ENCODE peak calls at places on chromosomes 5 and 9, in four cellular contexts. H, C, A and R are unnamed samples.

GRCh38 chr5:54959673-54960418 is 25.5 kb downstream of the ESM1 start:
- DNase-seq in H (no peak), C (peak; percentile 86), A (no peak), R (peak; percentile 12)

GRCh38 chr9:36623280-36623679 is 50.6 kb downstream of the MELK start:
- DNase-seq in H (no peak), C (no peak), A (no peak), R (no peak)

GRCh38 chr5:179858241-179858585 is 404 bp downstream of the MRNIP start:
- DNase-seq in H (no peak), C (peak; percentile 76), A (no peak), R (no peak)

GRCh38 chr5:144198386-144198785 is 27.7 kb downstream of the KCTD16 start:
- DNase-seq in H (no peak), C (no peak), A (no peak), R (no peak)

GRCh38 chr9:134386951-134387831 is 60.9 kb downstream of the RXRA start:
- DNase-seq in H (no peak), C (no peak), A (no peak), R (no peak)

GRCh38 chr9:122095010-122095767 is 2.1 kb upstream of the TTLL11 start:
- DNase-seq in H (no peak), C (peak; percentile 83), A (no peak), R (peak; percentile 24)

GRCh38 chr5:40046792-40047191 is 622.0 kb upstream of the DAB2 start:
- DNase-seq in H (no peak), C (no peak), A (no peak), R (no peak)

GRCh38 chr9:27414215-27414731 is 109.8 kb upstream of the IFNK start:
- DNase-seq in H (peak; percentile 54), C (no peak), A (no peak), R (no peak)

GRCh38 chr5:169584998-169585451 is 1.5 kb downstream of the SPDL1 start:
- DNase-seq in H (no peak), C (no peak), A (no peak), R (no peak)

GRCh38 chr9:83132768-83133167 is 69.8 kb upstream of the RASEF start:
- DNase-seq in H (no peak), C (no peak), A (no peak), R (no peak)

GRCh38 chr9:136628287-136628686 is 34.4 kb upstream of the EGFL7 start:
- DNase-seq in H (no peak), C (no peak), A (no peak), R (no peak)

GRCh38 chr9:34070601-34071340 is 22.1 kb upstream of the UBAP2 start:
- DNase-seq in H (no peak), C (no peak), A (no peak), R (no peak)

GRCh38 chr5:138469540-138470321 is 4.5 kb downstream of the EGR1 start:
- DNase-seq in H (no peak), C (peak; percentile 77), A (no peak), R (no peak)

GRCh38 chr5:134735243-134735642 is 3.1 kb upstream of the CAMLG start:
- DNase-seq in H (no peak), C (no peak), A (no peak), R (no peak)

GRCh38 chr5:165187815-165188214 is 1682.4 kb downstream of the MAT2B start:
- DNase-seq in H (no peak), C (no peak), A (no peak), R (no peak)

GRCh38 chr9:125428060-125428481 is 166.4 kb downstream of the GAPVD1 start:
- DNase-seq in H (no peak), C (peak; percentile 81), A (no peak), R (no peak)

GRCh38 chr5:14357441-14357840 is 214.3 kb downstream of the TRIO start:
- DNase-seq in H (peak; percentile 69), C (no peak), A (no peak), R (no peak)

GRCh38 chr9:30522486-30522885 is 1862.0 kb upstream of the ACO1 start:
- DNase-seq in H (no peak), C (no peak), A (no peak), R (no peak)

GRCh38 chr9:109574061-109574882 is 76.2 kb upstream of the PTPN3 start:
- DNase-seq in H (no peak), C (no peak), A (no peak), R (no peak)

GRCh38 chr5:38707352-38708324 is 138.2 kb upstream of the OSMR start:
- DNase-seq in H (no peak), C (no peak), A (no peak), R (no peak)

GRCh38 chr5:78109891-78110324 is 184.6 kb downstream of the AP3B1 start:
- DNase-seq in H (no peak), C (no peak), A (no peak), R (no peak)

GRCh38 chr9:89411759-89412158 is 86.2 kb downstream of the SEMA4D start:
- DNase-seq in H (no peak), C (no peak), A (no peak), R (no peak)

GRCh38 chr9:89414670-89415069 is 83.2 kb downstream of the SEMA4D start:
- DNase-seq in H (no peak), C (no peak), A (no peak), R (no peak)

GRCh38 chr9:89410709-89411111 is 87.2 kb downstream of the SEMA4D start:
- DNase-seq in H (no peak), C (no peak), A (no peak), R (no peak)

GRCh38 chr9:89413963-89414638 is 83.8 kb downstream of the SEMA4D start:
- DNase-seq in H (peak; percentile 61), C (no peak), A (no peak), R (no peak)

GRCh38 chr9:89412951-89413350 is 85.0 kb downstream of the SEMA4D start:
- DNase-seq in H (no peak), C (peak; percentile 77), A (no peak), R (no peak)
- H3K36me3 ChIP-seq in H (no peaks in the 10 kb centered on the region), C (no peaks in the 10 kb centered on the region), A (peaks cover 3% of the 10 kb centered on the region), R (peaks cover 38% of the 10 kb centered on the region)

GRCh38 chr5:149831492-149831891 is 101.4 kb downstream of the PPARGC1B start:
- DNase-seq in H (no peak), C (no peak), A (no peak), R (no peak)

GRCh38 chr5:149834246-149834855 is 104.2 kb downstream of the PPARGC1B start:
- DNase-seq in H (no peak), C (peak; percentile 91), A (no peak), R (peak; percentile 31)

GRCh38 chr5:149832636-149833035 is 102.5 kb downstream of the PPARGC1B start:
- DNase-seq in H (no peak), C (no peak), A (no peak), R (no peak)

GRCh38 chr5:149830579-149830978 is 100.5 kb downstream of the PPARGC1B start:
- DNase-seq in H (no peak), C (no peak), A (no peak), R (no peak)

DNA sequence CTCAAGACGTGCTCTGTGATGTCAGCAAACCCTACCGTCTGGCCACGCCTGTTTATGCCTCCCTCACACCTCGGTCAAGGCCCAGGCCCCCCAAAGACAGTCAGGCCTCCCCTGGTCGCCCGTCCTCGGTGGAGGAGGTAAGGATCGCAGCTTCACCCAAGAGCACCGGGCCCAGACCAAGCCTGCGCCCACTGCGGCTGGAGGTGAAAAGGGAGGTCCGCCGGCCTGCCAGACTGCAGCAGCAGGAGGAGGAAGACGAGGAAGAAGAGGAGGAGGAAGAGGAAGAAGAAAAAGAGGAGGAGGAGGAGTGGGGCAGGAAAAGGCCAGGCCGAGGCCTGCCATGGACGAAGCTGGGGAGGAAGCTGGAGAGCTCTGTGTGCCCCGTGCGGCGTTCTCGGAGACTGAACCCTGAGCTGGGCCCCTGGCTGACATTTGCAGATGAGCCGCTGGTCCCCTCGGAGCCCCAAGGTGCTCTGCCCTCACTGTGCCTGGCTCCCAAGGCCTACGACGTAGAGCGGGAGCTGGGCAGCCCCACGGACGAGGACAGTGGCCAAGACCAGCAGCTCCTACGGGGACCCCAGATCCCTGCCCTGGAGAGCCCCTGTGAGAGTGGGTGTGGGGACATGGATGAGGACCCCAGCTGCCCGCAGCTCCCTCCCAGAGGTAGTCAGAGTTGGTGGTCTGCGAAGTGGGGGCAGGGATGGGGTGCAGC is 103.2 kb downstream of the PPARGC1B start:
- DNase-seq in H (no peak), C (no peak), A (no peak), R (no peak)
- H3K36me3 ChIP-seq in H (peaks cover 73% of the 10 kb centered on the region), C (no peaks in the 10 kb centered on the region), A (no peaks in the 10 kb centered on the region), R (peaks cover 11% of the 10 kb centered on the region)

GRCh38 chr5:132202711-132203463 is 24.8 kb downstream of the P4HA2 start:
- DNase-seq in H (no peak), C (peak; percentile 23), A (no peak), R (no peak)

GRCh38 chr5:132203464-132203818 is 24.2 kb downstream of the P4HA2 start:
- DNase-seq in H (no peak), C (no peak), A (no peak), R (no peak)

GRCh38 chr5:132195727-132196126 is 31.9 kb downstream of the P4HA2 start:
- DNase-seq in H (no peak), C (peak; percentile 20), A (no peak), R (no peak)

GRCh38 chr5:132199116-132199680 is 28.5 kb downstream of the P4HA2 start:
- DNase-seq in H (no peak), C (peak; percentile 24), A (no peak), R (no peak)

DNA sequence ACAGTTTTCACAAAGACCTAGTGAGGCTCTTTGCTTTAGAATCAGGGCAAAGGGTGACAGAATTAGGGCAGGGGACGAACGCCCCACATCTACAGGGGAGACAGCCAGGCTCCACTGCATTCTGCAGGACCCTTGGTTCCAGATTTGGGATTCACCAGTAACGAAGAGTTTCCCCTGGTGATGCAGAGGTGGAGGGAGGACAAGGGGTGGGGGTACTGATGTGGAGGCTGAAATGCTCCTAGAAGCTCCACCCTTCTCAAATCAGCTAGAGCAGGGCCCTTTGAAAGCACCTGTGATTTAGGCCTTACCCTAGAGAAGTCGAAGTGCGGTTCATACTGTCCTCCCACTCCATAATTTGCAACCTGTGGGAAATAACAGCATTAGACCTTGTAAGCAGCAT is 29.1 kb downstream of the P4HA2 start:
- DNase-seq in H (no peak), C (peak; percentile 15), A (no peak), R (no peak)
- H3K36me3 ChIP-seq in H (peaks cover 96% of the 10 kb centered on the region), C (no peaks in the 10 kb centered on the region), A (no peaks in the 10 kb centered on the region), R (no peaks in the 10 kb centered on the region)

DNA sequence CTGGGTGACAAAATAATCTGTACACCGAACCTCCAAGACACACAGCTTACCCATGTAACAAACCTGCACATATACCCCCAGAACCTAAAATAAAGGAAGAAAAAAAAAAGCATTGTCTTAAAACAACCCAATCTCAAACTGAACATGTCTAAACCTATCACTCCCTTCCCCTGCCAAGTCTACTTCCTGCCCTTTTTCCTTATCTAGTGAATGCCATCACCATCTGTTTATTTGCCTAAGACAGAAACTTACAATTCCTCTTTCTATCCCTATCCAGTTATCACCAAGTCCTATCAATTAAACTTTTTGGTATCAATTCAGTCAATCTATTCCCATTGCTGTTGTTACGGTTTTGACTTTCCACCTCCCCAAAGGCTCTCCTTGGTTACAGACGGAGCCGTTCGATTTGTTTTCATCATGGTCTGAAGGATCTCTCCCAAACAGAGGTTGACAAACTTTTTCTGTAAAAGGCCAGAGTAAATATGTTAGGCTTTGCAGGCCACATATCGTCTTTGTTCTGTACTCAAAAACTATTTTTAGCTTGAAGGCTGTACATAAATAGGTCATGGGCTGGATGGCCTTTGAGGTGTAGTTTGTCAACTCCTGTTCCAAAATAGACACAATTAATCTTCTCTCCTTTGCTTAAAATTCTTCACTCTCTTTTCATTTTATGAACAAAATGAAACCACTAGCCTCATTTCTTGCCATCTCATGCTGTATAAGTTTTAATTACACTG is 12.1 kb downstream of the NOL8 start:
- DNase-seq in H (no peak), C (no peak), A (no peak), R (no peak)
- H3K36me3 ChIP-seq in H (peaks cover 65% of the 10 kb centered on the region), C (peaks cover 73% of the 10 kb centered on the region), A (peaks cover 24% of the 10 kb centered on the region), R (peaks cover 38% of the 10 kb centered on the region)